ENCODE peak calls at places on chromosomes 1 and 21, in six cellular contexts. I, L, K, E, J and U are unnamed samples.

GRCh38 chr1:65773391-65773790 is 19.3 kb upstream of the PDE4B start:
- DNase-seq in I (no peak), L (no peak), K (no peak), E (no peak), J (no peak), U (no peak)

GRCh38 chr21:34995979-34996303 is 53.2 kb downstream of the RUNX1 start:
- DNase-seq in I (no peak), L (no peak), K (no peak), E (no peak), J (no peak), U (no peak)

GRCh38 chr1:98133151-98133550 is 212.3 kb upstream of the DPYD start:
- DNase-seq in I (no peak), L (no peak), K (no peak), E (no peak), J (no peak), U (no peak)

GRCh38 chr1:20603473-20604464 is 14.9 kb downstream of the CDA start:
- DNase-seq in I (no peak), L (no peak), K (no peak), E (no peak), J (no peak), U (no peak)

GRCh38 chr1:1200876-1201810 is 5.2 kb downstream of the TNFRSF18 start:
- DNase-seq in I (peak; percentile 40), L (peak; percentile 94), K (no peak), E (no peak), J (peak; percentile 29), U (peak; percentile 90)

GRCh38 chr1:221431068-221431651 is 310.7 kb downstream of the DUSP10 start:
- DNase-seq in I (no peak), L (no peak), K (no peak), E (no peak), J (no peak), U (no peak)

GRCh38 chr1:236687273-236687672 is 974 bp downstream of the ACTN2 start:
- DNase-seq in I (no peak), L (no peak), K (no peak), E (no peak), J (no peak), U (no peak)

GRCh38 chr1:45503462-45504360 is 3.6 kb downstream of the MMACHC start:
- DNase-seq in I (no peak), L (no peak), K (no peak), E (no peak), J (no peak), U (no peak)

GRCh38 chr1:87399264-87399663 is 70.6 kb downstream of the LMO4 start:
- DNase-seq in I (no peak), L (no peak), K (no peak), E (no peak), J (no peak), U (no peak)

GRCh38 chr1:237717121-237717520 is 173.6 kb downstream of the ZP4 start:
- DNase-seq in I (no peak), L (no peak), K (no peak), E (no peak), J (no peak), U (no peak)

GRCh38 chr1:147111381-147112130 is 60.7 kb downstream of the PRKAB2 start:
- DNase-seq in I (no peak), L (no peak), K (no peak), E (no peak), J (no peak), U (no peak)

GRCh38 chr1:46446646-46447498 is 42.8 kb upstream of the DMBX1 start:
- DNase-seq in I (peak; percentile 68), L (peak; percentile 93), K (peak; percentile 21), E (no peak), J (peak; percentile 89), U (peak; percentile 81)

GRCh38 chr1:107135466-107135865 is 5.4 kb upstream of the NTNG1 start:
- DNase-seq in I (no peak), L (no peak), K (no peak), E (no peak), J (peak; percentile 68), U (peak; percentile 24)

GRCh38 chr1:31199924-31200323 is 39.8 kb downstream of the NKAIN1 start:
- DNase-seq in I (no peak), L (no peak), K (no peak), E (no peak), J (no peak), U (no peak)

GRCh38 chr1:29650041-29650400 is 413.7 kb downstream of the PTPRU start:
- DNase-seq in I (peak; percentile 23), L (peak; percentile 32), K (no peak), E (no peak), J (no peak), U (no peak)

GRCh38 chr1:201378804-201379203 is 1.3 kb upstream of the TNNT2 start:
- DNase-seq in I (no peak), L (no peak), K (no peak), E (no peak), J (no peak), U (no peak)

GRCh38 chr1:167066333-167067122 is 23.6 kb downstream of the GPA33 start:
- DNase-seq in I (peak; percentile 71), L (peak; percentile 96), K (no peak), E (no peak), J (peak; percentile 92), U (peak; percentile 91)

GRCh38 chr1:36966242-36966641 is 68.1 kb downstream of the GRIK3 start:
- DNase-seq in I (no peak), L (peak; percentile 57), K (no peak), E (no peak), J (peak; percentile 58), U (no peak)

GRCh38 chr1:77473690-77474089 is 191.9 kb downstream of the AK5 start:
- DNase-seq in I (no peak), L (no peak), K (no peak), E (no peak), J (no peak), U (no peak)

GRCh38 chr1:18922319-18922726 is 20.0 kb upstream of the ALDH4A1 start:
- DNase-seq in I (peak; percentile 42), L (no peak), K (no peak), E (no peak), J (peak; percentile 33), U (no peak)

GRCh38 chr1:163300569-163300968 is 21.2 kb upstream of the NUF2 start:
- DNase-seq in I (no peak), L (no peak), K (no peak), E (no peak), J (no peak), U (no peak)

GRCh38 chr1:110235839-110236682 is 25.9 kb downstream of the KCNC4 start:
- DNase-seq in I (no peak), L (peak; percentile 80), K (no peak), E (no peak), J (no peak), U (no peak)

GRCh38 chr1:227885135-227885647 is 62.5 kb downstream of the WNT9A start:
- DNase-seq in I (no peak), L (peak; percentile 59), K (no peak), E (no peak), J (peak; percentile 3), U (peak; percentile 39)

GRCh38 chr1:163082971-163083370 is 13.8 kb downstream of the RGS4 start:
- DNase-seq in I (no peak), L (no peak), K (no peak), E (no peak), J (no peak), U (no peak)

GRCh38 chr1:205961405-205961804 is 18.1 kb upstream of the SLC26A9 start:
- DNase-seq in I (peak; percentile 22), L (no peak), K (no peak), E (no peak), J (no peak), U (peak; percentile 67)

GRCh38 chr1:109290998-109291397 is 8.1 kb upstream of the PSRC1 start:
- DNase-seq in I (no peak), L (no peak), K (no peak), E (no peak), J (no peak), U (no peak)